ENCODE peak calls at places on chromosome 11, in six cellular contexts. J, P, Y, I, B and O are unnamed samples.

GRCh38 chr11:7621090-7621489 is 52.2 kb downstream of the CYB5R2 start:
- DNase-seq in P (no peak), J (no peak), B (no peak), Y (no peak), I (no peak), O (no peak)

GRCh38 chr11:84022221-84022620 is 736.1 kb upstream of the CCDC90B start:
- DNase-seq in J (no peak), Y (no peak), P (no peak), I (no peak), B (no peak), O (no peak)

GRCh38 chr11:71117311-71117710 is 135.1 kb downstream of the SHANK2 start:
- DNase-seq in J (no peak), I (no peak), Y (no peak), P (no peak), B (no peak), O (no peak)

GRCh38 chr11:128860571-128861361 is 6.3 kb downstream of the KCNJ1 start:
- DNase-seq in I (no peak), P (no peak), J (no peak), Y (no peak), B (no peak), O (no peak)

GRCh38 chr11:2223153-2223794 is 47.1 kb downstream of the ASCL2 start:
- DNase-seq in Y (no peak), I (no peak), P (no peak), J (no peak), B (no peak), O (no peak)

GRCh38 chr11:57464343-57465181 is 4.2 kb downstream of the RTN4RL2 start:
- DNase-seq in Y (no peak), J (no peak), I (no peak), P (no peak), B (no peak), O (no peak)

GRCh38 chr11:126426820-126427749 is 71.6 kb downstream of the ST3GAL4 start:
- DNase-seq in Y (no peak), B (no peak), P (no peak), I (no peak), J (no peak), O (no peak)

GRCh38 chr11:9692696-9693095 is 28.8 kb downstream of the SWAP70 start:
- DNase-seq in Y (no peak), I (no peak), J (no peak), B (no peak), P (no peak), O (no peak)

GRCh38 chr11:59668188-59668949 is 468 bp downstream of the PATL1 start:
- DNase-seq in J (no peak), I (peak; percentile 62), B (no peak), P (peak; percentile 59), Y (no peak), O (peak; percentile 78)

GRCh38 chr11:18192988-18193387 is 20.4 kb downstream of the MRGPRX4 start:
- DNase-seq in B (no peak), Y (no peak), P (no peak), J (peak; percentile 19), I (no peak), O (no peak)

GRCh38 chr11:65468874-65469333 is 29.9 kb upstream of the MALAT1 start:
- DNase-seq in I (peak; percentile 44), J (no peak), P (peak; percentile 57), B (no peak), Y (peak; percentile 69), O (peak; percentile 84)